ENCODE peak calls at places on chromosomes 16 and 17, in five cellular contexts. H is GM23248, X is uterus, O is endothelial cell of umbilical vein, D is thoracic aorta. W is an unnamed sample. For H3K27me3 and H3K9me3, the result is how much of the 10 kb centered on the place peaks cover.

GRCh38 chr16:1723450-1724147 is 17.6 kb downstream of the MAPK8IP3 start:
- DNase-seq in X (no peak), D (no peak), O (peak), H (peak), W (peak)

GRCh38 chr17:33469911-33470310 is 176.8 kb upstream of the ASIC2 start:
- DNase-seq in X (peak), D (no peak), O (no peak), H (peak), W (peak)

GRCh38 chr16:20774703-20775362 is 11.0 kb downstream of the ACSM3 start:
- DNase-seq in O (peak), X (no peak), D (no peak), H (peak), W (peak)

GRCh38 chr16:23949630-23950290 is 114.0 kb downstream of the PRKCB start:
- DNase-seq in H (no peak), X (no peak), O (no peak), D (no peak), W (no peak)

GRCh38 chr16:17448640-17449638 is 21.8 kb downstream of the XYLT1 start:
- DNase-seq in X (no peak), O (no peak), D (no peak), H (no peak), W (no peak)

GRCh38 chr17:10646393-10646990 is 10.6 kb downstream of the MYH3 start:
- DNase-seq in O (peak), H (peak), D (peak), X (peak), W (peak)

GRCh38 chr16:24681793-24682192 is 47.7 kb upstream of the TNRC6A start:
- DNase-seq in D (no peak), O (no peak), H (peak), X (no peak), W (no peak)

GRCh38 chr17:30908717-30909420 is 2.8 kb upstream of the TEFM start:
- DNase-seq in D (no peak), H (no peak), O (no peak), X (no peak), W (no peak)

GRCh38 chr17:66296289-66296725 is 6.1 kb upstream of the PRKCA start:
- DNase-seq in H (no peak), D (no peak), O (no peak), X (no peak), W (no peak)

GRCh38 chr16:29904947-29905346 is 4.7 kb downstream of the ASPHD1 start:
- DNase-seq in D (no peak), X (no peak), H (no peak), O (no peak), W (no peak)

GRCh38 chr17:31533546-31534155 is 142.2 kb downstream of the RAB11FIP4 start:
- DNase-seq in X (no peak), D (no peak), H (peak), O (peak), W (peak)

GRCh38 chr17:63275318-63275967 is 170.7 kb downstream of the CYB561 start:
- DNase-seq in O (peak), X (no peak), H (peak), D (no peak), W (peak)

GRCh38 chr17:76085731-76086366 is 6.9 kb downstream of the ZACN start:
- DNase-seq in O (no peak), D (no peak), X (no peak), H (no peak), W (no peak)

GRCh38 chr17:40071720-40072480 is 9.1 kb downstream of the THRA start:
- DNase-seq in X (peak), D (peak), H (peak), O (peak), W (peak)

GRCh38 chr17:6279659-6280058 is 155.3 kb downstream of the AIPL1 start:
- DNase-seq in O (peak), H (no peak), D (no peak), X (no peak), W (no peak)

GRCh38 chr17:77287432-77288068 is 146.8 kb downstream of the SEC14L1 start:
- DNase-seq in H (peak), X (no peak), O (peak), D (no peak), W (peak)

GRCh38 chr17:48207776-48208175 is 100.2 kb downstream of the SNX11 start:
- DNase-seq in H (no peak), D (no peak), X (no peak), O (no peak), W (no peak)

GRCh38 chr16:65070831-65071230 is 51.0 kb downstream of the CDH11 start:
- DNase-seq in D (peak), X (peak), H (peak), O (peak), W (peak)

GRCh38 chr16:50796829-50797228 is 54.9 kb downstream of the CYLD start:
- DNase-seq in H (no peak), O (no peak), X (no peak), D (no peak), W (no peak)

GRCh38 chr17:9772658-9773057 is 18.7 kb downstream of the DHRS7C start:
- DNase-seq in D (no peak), X (no peak), O (no peak), H (no peak), W (no peak)

GRCh38 chr17:12536472-12536871 is 129.2 kb upstream of the MYOCD start:
- DNase-seq in O (no peak), H (peak), X (no peak), D (no peak), W (no peak)

GRCh38 chr16:79006206-79006605 is 594.3 kb downstream of the MAF start:
- DNase-seq in H (no peak), O (no peak), X (no peak), D (no peak), W (no peak)

GRCh38 chr17:58052951-58053715 is 30.1 kb upstream of the DYNLL2 start:
- DNase-seq in H (peak), X (no peak), O (no peak), D (no peak), W (no peak)

GRCh38 chr16:12815361-12815760 is 11.7 kb upstream of the CPPED1 start:
- DNase-seq in X (no peak), H (peak), O (no peak), D (no peak), W (no peak)

GRCh38 chr16:14958970-14959369 is 15.9 kb upstream of the PDXDC1 start:
- DNase-seq in O (no peak), X (no peak), H (peak), D (no peak), W (no peak)

GRCh38 chr16:54875443-54875842 is 55.2 kb upstream of the IRX5 start:
- DNase-seq in H (no peak), O (no peak), X (no peak), D (no peak), W (no peak)

GRCh38 chr16:64590516-64590915 is 531.3 kb downstream of the CDH11 start:
- DNase-seq in D (no peak), H (peak), O (no peak), X (no peak), W (no peak)

GRCh38 chr17:77865109-77865611 is 93.3 kb upstream of the TNRC6C start:
- DNase-seq in H (peak), O (no peak), D (no peak), X (no peak), W (no peak)

GRCh38 chr17:81249233-81250040 is 10.3 kb downstream of the NDUFAF8 start:
- DNase-seq in D (no peak), O (no peak), H (no peak), X (no peak), W (no peak)

GRCh38 chr17:57810740-57811632 is 38.9 kb downstream of the MRPS23 start:
- DNase-seq in O (no peak), H (peak), X (peak), D (no peak), W (peak)

GRCh38 chr16:3949287-3949686 is 68.8 kb upstream of the CREBBP start:
- DNase-seq in H (no peak), D (no peak), O (peak), X (no peak), W (no peak)

GRCh38 chr17:28500712-28501379 is 5.3 kb upstream of the FOXN1 start:
- DNase-seq in X (no peak), O (no peak), D (no peak), H (no peak), W (no peak)

GRCh38 chr17:68519911-68520310 is 7.7 kb downstream of the PRKAR1A start:
- DNase-seq in X (no peak), H (no peak), D (no peak), O (no peak), W (no peak)

GRCh38 chr17:43368740-43369506 is 29.9 kb upstream of the ARL4D start:
- DNase-seq in H (peak), O (peak), X (peak), D (peak), W (peak)

GRCh38 chr16:9447195-9447551 is 355.7 kb downstream of the HAPSTR1 start:
- DNase-seq in O (no peak), H (no peak), X (no peak), D (no peak), W (peak)

GRCh38 chr16:87318158-87318644 is 1.0 kb upstream of the C16orf95 start:
- DNase-seq in D (no peak), H (peak), X (no peak), O (no peak), W (no peak)

GRCh38 chr17:41444640-41445039 is 3.9 kb upstream of the KRT38 start:
- DNase-seq in O (no peak), X (no peak), H (no peak), D (no peak), W (no peak)

DNA sequence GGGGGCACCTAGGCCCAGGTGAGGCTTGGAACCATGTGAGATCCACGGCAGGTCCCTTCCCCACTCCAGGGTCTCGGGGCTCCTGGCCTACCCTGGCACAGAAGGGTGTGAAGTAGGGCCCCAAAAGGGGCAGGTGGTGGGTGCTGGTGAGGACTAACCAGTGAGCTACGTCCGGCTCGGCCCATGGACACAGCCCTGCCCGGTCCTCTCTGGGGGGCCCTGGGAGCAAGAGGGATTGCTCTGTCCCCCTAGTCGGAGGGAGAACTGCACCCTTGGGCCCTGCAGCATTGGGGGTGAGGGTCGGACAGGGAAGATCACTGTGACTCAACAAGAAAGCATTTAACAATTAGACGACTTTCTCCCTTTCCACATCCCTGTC is 2.9 kb downstream of the ENPP7 start:
- DNase-seq in D (no peak), X (no peak), H (no peak), O (no peak), W (no peak)
- H3K4me3 ChIP-seq in D (no peak), X (no peak), H (no peak), O (no peak), W (no peak)

DNA sequence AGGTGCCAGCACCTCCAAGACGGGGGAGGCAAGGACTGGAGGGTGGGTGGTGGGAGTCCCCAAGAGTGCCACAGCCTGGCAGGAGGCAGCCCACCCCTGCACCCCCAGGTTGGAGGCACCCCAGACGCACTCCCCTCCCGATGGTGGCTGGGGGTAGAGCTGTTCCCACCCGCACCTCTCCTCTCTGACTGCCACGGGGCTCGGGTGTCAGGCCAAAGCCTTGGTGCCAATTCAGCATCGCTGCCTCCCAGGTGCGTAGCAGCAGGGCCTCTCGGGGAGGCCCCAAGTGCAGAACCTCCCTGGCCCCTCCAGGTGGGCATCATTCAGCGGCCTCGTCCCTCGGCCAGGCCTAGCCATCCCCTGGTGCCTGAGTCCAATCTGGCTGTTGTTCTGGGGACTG is 81.1 kb downstream of the ENGASE start:
- DNase-seq in X (no peak), H (no peak), D (no peak), O (no peak), W (no peak)
- H3K27me3 ChIP-seq in X (under half), H (under half), D (under half), O (under half), W (half or more)

DNA sequence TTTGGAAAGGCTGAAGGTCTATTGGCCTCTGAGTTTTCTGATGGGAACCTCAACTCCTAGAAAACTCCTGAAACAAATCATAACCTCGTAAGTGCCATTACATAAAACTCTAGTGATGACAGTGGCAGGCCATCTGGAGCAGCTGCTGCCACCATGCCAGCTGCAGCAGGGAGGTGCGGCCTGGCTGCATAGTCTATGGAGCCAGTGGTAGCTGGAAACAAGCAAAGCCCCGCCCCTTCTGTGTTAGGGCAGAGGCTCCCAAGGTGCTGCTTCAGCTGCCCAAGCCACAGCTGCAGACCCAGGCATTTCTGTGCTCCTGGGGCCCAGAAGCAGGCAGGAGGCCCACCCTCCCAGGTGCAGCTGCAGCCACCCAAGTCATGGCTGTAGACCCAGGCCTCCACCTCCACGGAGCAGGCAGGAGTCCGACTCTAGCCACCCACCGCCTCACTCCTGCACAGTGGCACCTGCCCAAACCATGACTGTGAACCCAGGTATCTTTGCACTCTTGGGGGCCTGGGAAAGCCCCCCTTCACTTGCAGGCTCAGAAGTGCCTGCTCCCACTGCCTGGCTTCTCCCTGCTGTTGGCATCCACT is 254.0 kb upstream of the KCNJ16 start:
- DNase-seq in X (no peak), O (no peak), D (no peak), H (no peak), W (no peak)
- H3K9me3 ChIP-seq in X (under half), O (under half), D (under half), H (under half), W (under half)

GRCh38 chr17:353213-353837 is 718 bp upstream of the RPH3AL start:
- DNase-seq in H (no peak), D (no peak), O (no peak), X (no peak), W (no peak)
- H3K4me3 ChIP-seq in H (no peak), D (no peak), O (no peak), X (no peak), W (no peak)

W was measured in MG63.